ENCODE peak calls at places on chromosomes 7 and 10, in nine cellular contexts. O, T, U, G, L, I, S, B and R are unnamed samples.

GRCh38 chr7:123883154-123883553 is 38.2 kb downstream of the HYAL4 start:
- DNase-seq in O (no peak), T (no peak), U (no peak), G (no peak), L (no peak), I (no peak), S (no peak), B (no peak), R (no peak)

GRCh38 chr7:151087247-151088018 is 1.2 kb downstream of the AGAP3 start:
- DNase-seq in O (no peak), T (peak; percentile 80), U (no peak), G (peak; percentile 83), L (peak; percentile 44), I (peak; percentile 79), S (no peak), B (peak; percentile 72), R (no peak)

GRCh38 chr10:13227031-13227430 is 7.1 kb downstream of the UCMA start:
- DNase-seq in O (no peak), T (no peak), U (no peak), G (no peak), L (no peak), I (no peak), S (no peak), B (no peak), R (no peak)

GRCh38 chr7:143286522-143286890 is 1.6 kb upstream of the CASP2 start:
- DNase-seq in O (no peak), T (no peak), U (no peak), G (no peak), L (no peak), I (no peak), S (no peak), B (no peak), R (no peak)

GRCh38 chr7:75056476-75056875 is 17.1 kb downstream of the RCC1L start:
- DNase-seq in O (no peak), T (no peak), U (no peak), G (no peak), L (no peak), I (no peak), S (no peak), B (no peak), R (no peak)

GRCh38 chr7:55258631-55259030 is 106.5 kb upstream of the LANCL2 start:
- DNase-seq in O (no peak), T (no peak), U (no peak), G (no peak), L (no peak), I (no peak), S (no peak), B (no peak), R (no peak)

GRCh38 chr10:132498562-132499366 is 38.8 kb upstream of the INPP5A start:
- DNase-seq in O (no peak), T (no peak), U (no peak), G (no peak), L (no peak), I (no peak), S (no peak), B (no peak), R (no peak)

GRCh38 chr10:114102253-114102652 is 58.6 kb downstream of the ADRB1 start:
- DNase-seq in O (no peak), T (no peak), U (no peak), G (no peak), L (no peak), I (no peak), S (no peak), B (no peak), R (no peak)

GRCh38 chr7:114886241-114886640 is 35.7 kb upstream of the MDFIC start:
- DNase-seq in O (no peak), T (no peak), U (no peak), G (no peak), L (no peak), I (no peak), S (no peak), B (no peak), R (no peak)

GRCh38 chr10:46555713-46556514 is 544 bp downstream of the GPRIN2 start:
- DNase-seq in O (no peak), T (no peak), U (no peak), G (peak; percentile 95), L (no peak), I (peak; percentile 56), S (no peak), B (peak; percentile 19), R (no peak)

GRCh38 chr7:151306374-151306773 is 35.2 kb upstream of the NUB1 start:
- DNase-seq in O (no peak), T (no peak), U (no peak), G (no peak), L (no peak), I (no peak), S (no peak), B (no peak), R (no peak)

GRCh38 chr10:24952146-24952700 is at the start of gene PRTFDC1:
- DNase-seq in O (no peak), T (peak; percentile 63), U (no peak), G (peak; percentile 83), L (peak; percentile 27), I (peak; percentile 62), S (no peak), B (peak; percentile 56), R (no peak)

GRCh38 chr10:101710064-101710695 is 15.2 kb upstream of the FBXW4 start:
- DNase-seq in O (no peak), T (no peak), U (no peak), G (peak; percentile 22), L (no peak), I (no peak), S (no peak), B (no peak), R (no peak)

GRCh38 chr10:116752563-116752962 is 10.2 kb upstream of the HSPA12A start:
- DNase-seq in O (no peak), T (no peak), U (no peak), G (no peak), L (no peak), I (no peak), S (no peak), B (no peak), R (no peak)

GRCh38 chr10:98423691-98424120 is 8.7 kb upstream of the PYROXD2 start:
- DNase-seq in O (no peak), T (no peak), U (no peak), G (peak; percentile 90), L (no peak), I (no peak), S (no peak), B (no peak), R (no peak)

GRCh38 chr10:92891885-92892705 is 43.8 kb downstream of the EXOC6 start:
- DNase-seq in O (peak; percentile 91), T (no peak), U (no peak), G (no peak), L (peak; percentile 92), I (peak; percentile 59), S (no peak), B (no peak), R (no peak)

GRCh38 chr7:108178393-108178792 is 48.2 kb upstream of the LAMB4 start:
- DNase-seq in O (no peak), T (no peak), U (no peak), G (no peak), L (no peak), I (peak; percentile 89), S (no peak), B (no peak), R (no peak)

GRCh38 chr7:133563196-133563707 is 310.4 kb downstream of the EXOC4 start:
- DNase-seq in O (no peak), T (no peak), U (no peak), G (no peak), L (no peak), I (no peak), S (no peak), B (no peak), R (no peak)

GRCh38 chr10:3095373-3096139 is 28.2 kb downstream of the PFKP start:
- DNase-seq in O (peak; percentile 99), T (no peak), U (no peak), G (no peak), L (peak; percentile 87), I (no peak), S (peak; percentile 50), B (no peak), R (no peak)

GRCh38 chr10:130432850-130433249 is 296.7 kb downstream of the GLRX3 start:
- DNase-seq in O (no peak), T (no peak), U (no peak), G (no peak), L (no peak), I (no peak), S (no peak), B (no peak), R (no peak)

GRCh38 chr10:120422459-120422858 is 34.6 kb upstream of the PLPP4 start:
- DNase-seq in O (peak; percentile 80), T (no peak), U (no peak), G (no peak), L (peak; percentile 50), I (no peak), S (no peak), B (no peak), R (no peak)

GRCh38 chr7:101605611-101606010 is 23.5 kb downstream of the MYL10 start:
- DNase-seq in O (no peak), T (no peak), U (no peak), G (no peak), L (no peak), I (no peak), S (no peak), B (no peak), R (no peak)

GRCh38 chr7:155212301-155213015 is 85.2 kb upstream of the INSIG1 start:
- DNase-seq in O (no peak), T (no peak), U (no peak), G (no peak), L (no peak), I (no peak), S (no peak), B (no peak), R (no peak)

GRCh38 chr7:27167170-27167505 is 1.8 kb upstream of the HOXA9 start:
- DNase-seq in O (no peak), T (no peak), U (no peak), G (no peak), L (no peak), I (no peak), S (no peak), B (peak; percentile 1), R (no peak)

GRCh38 chr10:122303271-122304053 is 32.4 kb downstream of the BTBD16 start:
- DNase-seq in O (no peak), T (no peak), U (no peak), G (no peak), L (no peak), I (no peak), S (no peak), B (no peak), R (no peak)

GRCh38 chr10:69048103-69048502 is 39.8 kb upstream of the SRGN start:
- DNase-seq in O (no peak), T (no peak), U (no peak), G (no peak), L (no peak), I (no peak), S (no peak), B (peak; percentile 33), R (no peak)

GRCh38 chr10:129872001-129872400 is 92.1 kb downstream of the EBF3 start:
- DNase-seq in O (no peak), T (no peak), U (no peak), G (no peak), L (no peak), I (no peak), S (no peak), B (no peak), R (no peak)